ENCODE peak calls at places on chromosomes 5 and 9, in ten cellular contexts. One of them, this sample, is unnamed.

GRCh38 chr5:160198886-160199409 is 30.4 kb upstream of the FABP6 start:
- DNase-seq in activated T-cell treated with anti-CD3 and anti-CD28 coated beads, Interleukin-2, amount 50 U/mL, for 72 hours: no peak
- DNase-seq in RPMI8226: no peak
- DNase-seq in CD8-positive, alpha-beta memory T cell: no peak
- DNase-seq in NCI-H1930: no peak
- DNase-seq in neural crest cell: peak; percentile 16
- DNase-seq in kidney glomerular epithelial cell: no peak
- DNase-seq in hypothalamus: no peak
- DNase-seq in pons: no peak
- DNase-seq in kidney tubule cell: no peak
- DNase-seq in this sample: no peak

GRCh38 chr5:90983148-90983547 is 400.0 kb downstream of the ARRDC3 start:
- DNase-seq in activated T-cell treated with anti-CD3 and anti-CD28 coated beads, Interleukin-2, amount 50 U/mL, for 72 hours: no peak
- DNase-seq in RPMI8226: no peak
- DNase-seq in CD8-positive, alpha-beta memory T cell: no peak
- DNase-seq in NCI-H1930: no peak
- DNase-seq in neural crest cell: no peak
- DNase-seq in kidney glomerular epithelial cell: peak; percentile 80
- DNase-seq in hypothalamus: no peak
- DNase-seq in pons: no peak
- DNase-seq in kidney tubule cell: peak; percentile 66
- DNase-seq in this sample: no peak

GRCh38 chr9:76677481-76678055 is 86.7 kb upstream of the PCA3 start:
- DNase-seq in activated T-cell treated with anti-CD3 and anti-CD28 coated beads, Interleukin-2, amount 50 U/mL, for 72 hours: no peak
- DNase-seq in RPMI8226: no peak
- DNase-seq in CD8-positive, alpha-beta memory T cell: no peak
- DNase-seq in NCI-H1930: peak; percentile 59
- DNase-seq in neural crest cell: no peak
- DNase-seq in kidney glomerular epithelial cell: peak; percentile 72
- DNase-seq in hypothalamus: no peak
- DNase-seq in pons: no peak
- DNase-seq in kidney tubule cell: peak; percentile 92
- DNase-seq in this sample: no peak

GRCh38 chr5:136364307-136364706 is 1.0 kb downstream of the TRPC7 start:
- DNase-seq in activated T-cell treated with anti-CD3 and anti-CD28 coated beads, Interleukin-2, amount 50 U/mL, for 72 hours: no peak
- DNase-seq in RPMI8226: no peak
- DNase-seq in CD8-positive, alpha-beta memory T cell: no peak
- DNase-seq in NCI-H1930: no peak
- DNase-seq in neural crest cell: no peak
- DNase-seq in kidney glomerular epithelial cell: no peak
- DNase-seq in hypothalamus: no peak
- DNase-seq in pons: no peak
- DNase-seq in kidney tubule cell: no peak
- DNase-seq in this sample: no peak

GRCh38 chr9:840343-840742 is 1.2 kb upstream of the DMRT1 start:
- DNase-seq in activated T-cell treated with anti-CD3 and anti-CD28 coated beads, Interleukin-2, amount 50 U/mL, for 72 hours: no peak
- DNase-seq in RPMI8226: no peak
- DNase-seq in CD8-positive, alpha-beta memory T cell: no peak
- DNase-seq in NCI-H1930: no peak
- DNase-seq in neural crest cell: no peak
- DNase-seq in kidney glomerular epithelial cell: no peak
- DNase-seq in hypothalamus: no peak
- DNase-seq in pons: no peak
- DNase-seq in kidney tubule cell: no peak
- DNase-seq in this sample: no peak

GRCh38 chr5:6585168-6585567 is 47.7 kb downstream of the NSUN2 start:
- DNase-seq in activated T-cell treated with anti-CD3 and anti-CD28 coated beads, Interleukin-2, amount 50 U/mL, for 72 hours: no peak
- DNase-seq in RPMI8226: no peak
- DNase-seq in CD8-positive, alpha-beta memory T cell: no peak
- DNase-seq in NCI-H1930: no peak
- DNase-seq in neural crest cell: no peak
- DNase-seq in kidney glomerular epithelial cell: no peak
- DNase-seq in hypothalamus: no peak
- DNase-seq in pons: no peak
- DNase-seq in kidney tubule cell: no peak
- DNase-seq in this sample: no peak

GRCh38 chr9:133130721-133131244 is 9.7 kb upstream of the RALGDS start:
- DNase-seq in activated T-cell treated with anti-CD3 and anti-CD28 coated beads, Interleukin-2, amount 50 U/mL, for 72 hours: peak; percentile 63
- DNase-seq in RPMI8226: no peak
- DNase-seq in CD8-positive, alpha-beta memory T cell: peak; percentile 68
- DNase-seq in NCI-H1930: no peak
- DNase-seq in neural crest cell: no peak
- DNase-seq in kidney glomerular epithelial cell: no peak
- DNase-seq in hypothalamus: no peak
- DNase-seq in pons: no peak
- DNase-seq in kidney tubule cell: no peak
- DNase-seq in this sample: peak; percentile 82

GRCh38 chr9:113471566-113471965 is 8.0 kb downstream of the RGS3 start:
- DNase-seq in activated T-cell treated with anti-CD3 and anti-CD28 coated beads, Interleukin-2, amount 50 U/mL, for 72 hours: no peak
- DNase-seq in RPMI8226: no peak
- DNase-seq in CD8-positive, alpha-beta memory T cell: no peak
- DNase-seq in NCI-H1930: no peak
- DNase-seq in neural crest cell: no peak
- DNase-seq in kidney glomerular epithelial cell: no peak
- DNase-seq in hypothalamus: no peak
- DNase-seq in pons: no peak
- DNase-seq in kidney tubule cell: no peak
- DNase-seq in this sample: no peak

GRCh38 chr9:101635020-101635419 is 40.3 kb upstream of the PPP3R2 start:
- DNase-seq in activated T-cell treated with anti-CD3 and anti-CD28 coated beads, Interleukin-2, amount 50 U/mL, for 72 hours: no peak
- DNase-seq in RPMI8226: no peak
- DNase-seq in CD8-positive, alpha-beta memory T cell: no peak
- DNase-seq in NCI-H1930: no peak
- DNase-seq in neural crest cell: no peak
- DNase-seq in kidney glomerular epithelial cell: no peak
- DNase-seq in hypothalamus: no peak
- DNase-seq in pons: no peak
- DNase-seq in kidney tubule cell: no peak
- DNase-seq in this sample: no peak

GRCh38 chr9:133485531-133486260 is 6.8 kb upstream of the SLC2A6 start:
- DNase-seq in activated T-cell treated with anti-CD3 and anti-CD28 coated beads, Interleukin-2, amount 50 U/mL, for 72 hours: peak; percentile 27
- DNase-seq in RPMI8226: peak; percentile 71
- DNase-seq in CD8-positive, alpha-beta memory T cell: no peak
- DNase-seq in NCI-H1930: no peak
- DNase-seq in neural crest cell: no peak
- DNase-seq in kidney glomerular epithelial cell: no peak
- DNase-seq in hypothalamus: no peak
- DNase-seq in pons: no peak
- DNase-seq in kidney tubule cell: no peak
- DNase-seq in this sample: peak; percentile 79